ENCODE peak calls at places on chromosomes 2 and 18, in nine cellular contexts. One of them, this sample, is unnamed.

GRCh38 chr2:144679942-144680341 is 160.0 kb upstream of the ZEB2 start:
- DNase-seq in Peyer's patch: no peak
- DNase-seq in lung: no peak
- DNase-seq in left ventricle myocardium inferior: no peak
- DNase-seq in HFF-Myc: no peak
- DNase-seq in astrocyte of the spinal cord: no peak
- DNase-seq in GM12864: no peak
- DNase-seq in PC-3: no peak
- DNase-seq in PC-9: no peak
- DNase-seq in this sample: no peak

GRCh38 chr18:57624988-57625387 is 3.4 kb upstream of the NARS1 start:
- DNase-seq in Peyer's patch: no peak
- DNase-seq in left ventricle myocardium inferior: no peak
- DNase-seq in astrocyte of the spinal cord: peak
- DNase-seq in GM12864: no peak
- DNase-seq in HFF-Myc: no peak
- DNase-seq in PC-3: peak
- DNase-seq in lung: no peak
- DNase-seq in PC-9: peak
- DNase-seq in this sample: no peak

GRCh38 chr2:1593371-1594205 is 150.7 kb downstream of the PXDN start:
- DNase-seq in PC-9: peak
- DNase-seq in lung: no peak
- DNase-seq in astrocyte of the spinal cord: peak
- DNase-seq in Peyer's patch: no peak
- DNase-seq in GM12864: no peak
- DNase-seq in HFF-Myc: peak
- DNase-seq in left ventricle myocardium inferior: peak
- DNase-seq in PC-3: peak
- DNase-seq in this sample: no peak

GRCh38 chr2:171403181-171403580 is 30.6 kb downstream of the METTL8 start:
- DNase-seq in GM12864: no peak
- DNase-seq in Peyer's patch: no peak
- DNase-seq in HFF-Myc: no peak
- DNase-seq in astrocyte of the spinal cord: peak
- DNase-seq in left ventricle myocardium inferior: no peak
- DNase-seq in lung: no peak
- DNase-seq in PC-3: peak
- DNase-seq in PC-9: no peak
- DNase-seq in this sample: no peak

GRCh38 chr2:241994556-241995213 is 125.2 kb downstream of the RTP5 start:
- DNase-seq in astrocyte of the spinal cord: no peak
- DNase-seq in Peyer's patch: no peak
- DNase-seq in PC-9: no peak
- DNase-seq in PC-3: no peak
- DNase-seq in HFF-Myc: no peak
- DNase-seq in GM12864: no peak
- DNase-seq in lung: no peak
- DNase-seq in left ventricle myocardium inferior: no peak
- DNase-seq in this sample: no peak

GRCh38 chr2:67277450-67277849 is 119.7 kb upstream of the ETAA1 start:
- DNase-seq in Peyer's patch: peak
- DNase-seq in HFF-Myc: no peak
- DNase-seq in astrocyte of the spinal cord: no peak
- DNase-seq in left ventricle myocardium inferior: no peak
- DNase-seq in lung: no peak
- DNase-seq in PC-9: no peak
- DNase-seq in GM12864: no peak
- DNase-seq in PC-3: no peak
- DNase-seq in this sample: no peak

GRCh38 chr18:39450958-39451357 is 1885.4 kb upstream of the CELF4 start:
- DNase-seq in left ventricle myocardium inferior: no peak
- DNase-seq in GM12864: no peak
- DNase-seq in astrocyte of the spinal cord: no peak
- DNase-seq in PC-9: no peak
- DNase-seq in Peyer's patch: no peak
- DNase-seq in PC-3: no peak
- DNase-seq in HFF-Myc: no peak
- DNase-seq in lung: no peak
- DNase-seq in this sample: no peak

GRCh38 chr18:37440206-37440605 is 125.4 kb downstream of the CELF4 start:
- DNase-seq in HFF-Myc: no peak
- DNase-seq in Peyer's patch: no peak
- DNase-seq in PC-9: no peak
- DNase-seq in GM12864: no peak
- DNase-seq in PC-3: no peak
- DNase-seq in astrocyte of the spinal cord: no peak
- DNase-seq in left ventricle myocardium inferior: peak
- DNase-seq in lung: no peak
- DNase-seq in this sample: no peak

GRCh38 chr2:215136669-215137328 is 1.6 kb downstream of the ABCA12 start:
- DNase-seq in GM12864: peak
- DNase-seq in Peyer's patch: no peak
- DNase-seq in lung: no peak
- DNase-seq in astrocyte of the spinal cord: peak
- DNase-seq in PC-9: peak
- DNase-seq in PC-3: peak
- DNase-seq in HFF-Myc: peak
- DNase-seq in left ventricle myocardium inferior: no peak
- DNase-seq in this sample: no peak

GRCh38 chr2:215140166-215140707 is 1.8 kb upstream of the ABCA12 start:
- DNase-seq in astrocyte of the spinal cord: no peak
- DNase-seq in left ventricle myocardium inferior: no peak
- DNase-seq in GM12864: no peak
- DNase-seq in PC-3: no peak
- DNase-seq in HFF-Myc: no peak
- DNase-seq in lung: no peak
- DNase-seq in PC-9: no peak
- DNase-seq in Peyer's patch: no peak
- DNase-seq in this sample: no peak

GRCh38 chr2:215137329-215137686 is 1.1 kb downstream of the ABCA12 start:
- DNase-seq in lung: no peak
- DNase-seq in Peyer's patch: no peak
- DNase-seq in astrocyte of the spinal cord: no peak
- DNase-seq in PC-3: no peak
- DNase-seq in PC-9: no peak
- DNase-seq in left ventricle myocardium inferior: no peak
- DNase-seq in HFF-Myc: no peak
- DNase-seq in GM12864: no peak
- DNase-seq in this sample: no peak

GRCh38 chr2:215138466-215138865 is at the start of gene ABCA12:
- DNase-seq in lung: no peak
- DNase-seq in PC-9: peak
- DNase-seq in GM12864: no peak
- DNase-seq in PC-3: no peak
- DNase-seq in left ventricle myocardium inferior: no peak
- DNase-seq in Peyer's patch: no peak
- DNase-seq in astrocyte of the spinal cord: no peak
- DNase-seq in HFF-Myc: no peak
- DNase-seq in this sample: no peak

DNA sequence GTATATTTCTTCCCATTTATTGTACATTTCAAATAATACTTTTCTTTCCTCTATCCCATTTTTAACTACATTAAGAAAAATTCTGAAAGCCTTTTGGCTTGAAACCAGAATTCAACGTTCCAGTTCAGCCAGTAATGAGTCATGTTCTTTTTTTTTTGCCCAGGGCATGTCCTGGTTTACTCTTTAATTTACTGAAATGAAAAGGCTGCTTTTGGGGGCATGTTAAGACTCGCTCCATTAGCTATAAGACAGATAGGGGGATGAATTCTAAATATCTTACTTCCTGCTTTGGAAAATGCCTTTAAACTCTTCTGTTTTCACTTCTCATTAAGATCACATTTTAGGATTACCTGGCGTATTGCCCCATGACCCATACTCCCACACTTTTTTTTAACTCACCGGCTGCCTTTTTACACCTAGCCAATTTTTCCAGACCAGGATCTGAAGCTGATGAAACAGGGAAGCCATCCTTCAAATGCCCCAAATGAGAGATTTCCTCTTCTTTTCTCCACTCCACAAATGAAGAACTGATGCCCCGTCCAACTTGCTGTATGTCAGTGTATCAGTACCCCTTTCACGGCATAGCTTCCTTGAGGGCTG is 585 bp downstream of the ABCA12 start:
- DNase-seq in astrocyte of the spinal cord: peak
- DNase-seq in lung: no peak
- DNase-seq in GM12864: no peak
- DNase-seq in left ventricle myocardium inferior: no peak
- DNase-seq in Peyer's patch: no peak
- DNase-seq in HFF-Myc: peak
- DNase-seq in PC-3: peak
- DNase-seq in PC-9: peak
- DNase-seq in this sample: no peak
- H3K4me3 ChIP-seq in astrocyte of the spinal cord: no peak
- H3K4me3 ChIP-seq in lung: no peak
- H3K4me3 ChIP-seq in GM12864: no peak
- H3K4me3 ChIP-seq in left ventricle myocardium inferior: no peak
- H3K4me3 ChIP-seq in Peyer's patch: no peak
- H3K4me3 ChIP-seq in HFF-Myc: no peak
- H3K4me3 ChIP-seq in PC-3: peak
- H3K4me3 ChIP-seq in PC-9: peak
- H3K4me3 ChIP-seq in this sample: no peak

GRCh38 chr2:20104900-20105545 is 53.6 kb upstream of the LAPTM4A start:
- DNase-seq in PC-3: no peak
- DNase-seq in Peyer's patch: no peak
- DNase-seq in PC-9: no peak
- DNase-seq in HFF-Myc: no peak
- DNase-seq in lung: no peak
- DNase-seq in left ventricle myocardium inferior: no peak
- DNase-seq in astrocyte of the spinal cord: no peak
- DNase-seq in GM12864: no peak
- DNase-seq in this sample: no peak

GRCh38 chr2:20097889-20098714 is 46.7 kb upstream of the LAPTM4A start:
- DNase-seq in astrocyte of the spinal cord: peak
- DNase-seq in PC-3: peak
- DNase-seq in PC-9: peak
- DNase-seq in Peyer's patch: peak
- DNase-seq in GM12864: peak
- DNase-seq in lung: peak
- DNase-seq in left ventricle myocardium inferior: peak
- DNase-seq in HFF-Myc: peak
- DNase-seq in this sample: peak

GRCh38 chr2:20099780-20100179 is 48.4 kb upstream of the LAPTM4A start:
- DNase-seq in Peyer's patch: no peak
- DNase-seq in PC-9: no peak
- DNase-seq in PC-3: no peak
- DNase-seq in HFF-Myc: no peak
- DNase-seq in lung: no peak
- DNase-seq in astrocyte of the spinal cord: no peak
- DNase-seq in left ventricle myocardium inferior: no peak
- DNase-seq in GM12864: no peak
- DNase-seq in this sample: no peak

GRCh38 chr2:20103514-20103913 is 52.1 kb upstream of the LAPTM4A start:
- DNase-seq in GM12864: no peak
- DNase-seq in PC-9: no peak
- DNase-seq in left ventricle myocardium inferior: no peak
- DNase-seq in PC-3: peak
- DNase-seq in lung: no peak
- DNase-seq in astrocyte of the spinal cord: no peak
- DNase-seq in Peyer's patch: no peak
- DNase-seq in HFF-Myc: no peak
- DNase-seq in this sample: peak

GRCh38 chr2:20100711-20101110 is 49.3 kb upstream of the LAPTM4A start:
- DNase-seq in astrocyte of the spinal cord: no peak
- DNase-seq in PC-9: no peak
- DNase-seq in lung: no peak
- DNase-seq in HFF-Myc: no peak
- DNase-seq in left ventricle myocardium inferior: no peak
- DNase-seq in PC-3: no peak
- DNase-seq in GM12864: no peak
- DNase-seq in Peyer's patch: no peak
- DNase-seq in this sample: no peak
- TF ChIP-seq CTCF in astrocyte of the spinal cord: no peak
- TF ChIP-seq CTCF in PC-9: no peak
- TF ChIP-seq CTCF in lung: no peak
- TF ChIP-seq CTCF in HFF-Myc: no peak
- TF ChIP-seq CTCF in left ventricle myocardium inferior: no peak
- TF ChIP-seq CTCF in PC-3: no peak
- TF ChIP-seq CTCF in GM12864: no peak
- TF ChIP-seq CTCF in Peyer's patch: no peak
- TF ChIP-seq CTCF in this sample: no peak

GRCh38 chr2:240988571-240989271 is 9.7 kb upstream of the SNED1 start:
- DNase-seq in PC-3: no peak
- DNase-seq in lung: no peak
- DNase-seq in astrocyte of the spinal cord: no peak
- DNase-seq in GM12864: no peak
- DNase-seq in HFF-Myc: no peak
- DNase-seq in Peyer's patch: no peak
- DNase-seq in PC-9: no peak
- DNase-seq in left ventricle myocardium inferior: no peak
- DNase-seq in this sample: no peak

GRCh38 chr2:240986787-240987411 is 11.5 kb upstream of the SNED1 start:
- DNase-seq in GM12864: no peak
- DNase-seq in PC-9: no peak
- DNase-seq in PC-3: no peak
- DNase-seq in HFF-Myc: peak
- DNase-seq in astrocyte of the spinal cord: peak
- DNase-seq in lung: no peak
- DNase-seq in Peyer's patch: no peak
- DNase-seq in left ventricle myocardium inferior: peak
- DNase-seq in this sample: peak

GRCh38 chr2:240988146-240988545 is 10.3 kb upstream of the SNED1 start:
- DNase-seq in PC-3: no peak
- DNase-seq in Peyer's patch: no peak
- DNase-seq in astrocyte of the spinal cord: peak
- DNase-seq in HFF-Myc: no peak
- DNase-seq in PC-9: no peak
- DNase-seq in left ventricle myocardium inferior: no peak
- DNase-seq in GM12864: no peak
- DNase-seq in lung: no peak
- DNase-seq in this sample: no peak

GRCh38 chr2:240985881-240986786 is 12.3 kb upstream of the SNED1 start:
- DNase-seq in HFF-Myc: no peak
- DNase-seq in PC-9: no peak
- DNase-seq in left ventricle myocardium inferior: peak
- DNase-seq in Peyer's patch: no peak
- DNase-seq in PC-3: no peak
- DNase-seq in astrocyte of the spinal cord: no peak
- DNase-seq in lung: no peak
- DNase-seq in GM12864: no peak
- DNase-seq in this sample: no peak

DNA sequence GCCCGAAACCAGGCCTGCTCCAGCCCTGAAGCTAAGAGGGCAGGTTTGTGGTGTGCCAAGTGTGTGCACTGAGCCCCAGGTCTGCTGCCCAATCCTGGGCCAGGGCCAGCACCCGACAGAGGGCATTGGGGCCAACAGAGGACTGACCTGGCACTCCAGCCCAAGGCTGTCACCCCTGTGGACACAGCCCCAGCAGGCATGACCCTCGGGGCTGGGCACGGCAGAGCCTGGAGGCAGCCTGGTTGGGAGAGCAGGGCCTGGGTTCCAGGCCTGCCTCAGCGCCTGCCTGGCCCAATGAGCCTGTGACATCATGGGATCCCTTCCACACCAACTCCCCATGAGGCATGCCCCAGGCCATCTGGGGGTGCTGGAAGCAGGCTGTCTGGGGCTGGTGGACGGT is 10.8 kb upstream of the SNED1 start:
- DNase-seq in HFF-Myc: no peak
- DNase-seq in astrocyte of the spinal cord: no peak
- DNase-seq in Peyer's patch: no peak
- DNase-seq in PC-3: no peak
- DNase-seq in GM12864: no peak
- DNase-seq in PC-9: no peak
- DNase-seq in lung: no peak
- DNase-seq in left ventricle myocardium inferior: no peak
- DNase-seq in this sample: no peak
- H3K4me3 ChIP-seq in HFF-Myc: no peak
- H3K4me3 ChIP-seq in astrocyte of the spinal cord: no peak
- H3K4me3 ChIP-seq in Peyer's patch: no peak
- H3K4me3 ChIP-seq in PC-3: no peak
- H3K4me3 ChIP-seq in GM12864: no peak
- H3K4me3 ChIP-seq in PC-9: no peak
- H3K4me3 ChIP-seq in lung: no peak
- H3K4me3 ChIP-seq in left ventricle myocardium inferior: no peak
- H3K4me3 ChIP-seq in this sample: no peak

GRCh38 chr2:31151501-31151900 is 13.3 kb upstream of the GALNT14 start:
- DNase-seq in PC-9: no peak
- DNase-seq in left ventricle myocardium inferior: no peak
- DNase-seq in PC-3: peak
- DNase-seq in GM12864: no peak
- DNase-seq in lung: no peak
- DNase-seq in HFF-Myc: no peak
- DNase-seq in Peyer's patch: no peak
- DNase-seq in astrocyte of the spinal cord: no peak
- DNase-seq in this sample: no peak
- TF ChIP-seq CTCF in PC-9: no peak
- TF ChIP-seq CTCF in left ventricle myocardium inferior: no peak
- TF ChIP-seq CTCF in PC-3: peak
- TF ChIP-seq CTCF in GM12864: no peak
- TF ChIP-seq CTCF in lung: no peak
- TF ChIP-seq CTCF in HFF-Myc: no peak
- TF ChIP-seq CTCF in Peyer's patch: no peak
- TF ChIP-seq CTCF in astrocyte of the spinal cord: no peak
- TF ChIP-seq CTCF in this sample: peak

This sample was measured in LNCaP clone FGC.